ENCODE peak calls at places on chromosomes 11 and 22, in ten cellular contexts. H is fibroblast of the aortic adventitia, I is cardiac muscle cell, B is endodermal cell, Y is fibroblast of lung, O is heart left ventricle, E is SK-N-SH, G is IMR-90, F is AG10803, L is upper lobe of left lung. S is an unnamed sample.
A peak's percentile ranks its signal among the peaks of the same experiment; 100 is the strongest.

GRCh38 chr11:68841718-68842426 is at the start of gene CPT1A:
- DNase-seq in H (peak; percentile 64), I (peak; percentile 83), B (peak; percentile 87), Y (peak; percentile 68), O (peak; percentile 85), E (peak; percentile 94), G (peak; percentile 66), F (peak; percentile 73), L (peak; percentile 89), S (peak; percentile 77)

GRCh38 chr11:96141649-96142048 is 201.3 kb downstream of the MAML2 start:
- DNase-seq in H (no peak), I (no peak), B (no peak), Y (no peak), O (no peak), E (no peak), G (no peak), F (no peak), L (no peak), S (no peak)

GRCh38 chr22:31605851-31606585 is 56.0 kb downstream of the PISD start:
- DNase-seq in H (no peak), I (no peak), B (no peak), Y (no peak), O (no peak), E (no peak), G (no peak), F (no peak), L (no peak), S (no peak)

GRCh38 chr11:50192743-50193142 is 160.1 kb downstream of the OR4C45 start:
- DNase-seq in H (no peak), I (no peak), B (no peak), Y (no peak), O (no peak), E (no peak), G (no peak), F (no peak), L (no peak), S (no peak)

GRCh38 chr11:134034496-134035381 is 34.1 kb upstream of the JAM3 start:
- DNase-seq in H (no peak), I (no peak), B (no peak), Y (no peak), O (peak; percentile 46), E (no peak), G (no peak), F (no peak), L (no peak), S (no peak)

GRCh38 chr11:68843052-68843561 is 1.4 kb upstream of the CPT1A start:
- DNase-seq in H (peak; percentile 39), I (peak; percentile 66), B (peak; percentile 71), Y (peak; percentile 43), O (no peak), E (no peak), G (peak; percentile 29), F (peak; percentile 41), L (peak; percentile 35), S (peak; percentile 60)

GRCh38 chr11:117309310-117309709 is 6.7 kb downstream of the BACE1 start:
- DNase-seq in H (no peak), I (no peak), B (no peak), Y (no peak), O (no peak), E (no peak), G (no peak), F (no peak), L (no peak), S (no peak)

GRCh38 chr11:35261197-35261596 is 122.2 kb downstream of the CD44 start:
- DNase-seq in H (no peak), I (no peak), B (no peak), Y (no peak), O (no peak), E (peak; percentile 20), G (no peak), F (no peak), L (no peak), S (no peak)

GRCh38 chr11:35402751-35403454 is 16.5 kb downstream of the SLC1A2 start:
- DNase-seq in H (no peak), I (no peak), B (no peak), Y (no peak), O (no peak), E (no peak), G (no peak), F (no peak), L (no peak), S (no peak)

GRCh38 chr22:29621761-29622526 is 18.5 kb downstream of the NF2 start:
- DNase-seq in H (peak; percentile 94), I (peak; percentile 81), B (no peak), Y (peak; percentile 84), O (no peak), E (no peak), G (peak; percentile 97), F (peak; percentile 97), L (no peak), S (no peak)

GRCh38 chr22:19120829-19121630 is 1.2 kb downstream of the DGCR2 start:
- DNase-seq in H (peak; percentile 32), I (no peak), B (peak; percentile 81), Y (no peak), O (no peak), E (no peak), G (peak; percentile 33), F (peak; percentile 37), L (peak; percentile 82), S (no peak)

GRCh38 chr22:49929553-49929979 is 11.1 kb downstream of the CRELD2 start:
- DNase-seq in H (peak; percentile 21), I (peak; percentile 53), B (peak; percentile 90), Y (no peak), O (peak; percentile 57), E (peak; percentile 97), G (no peak), F (no peak), L (peak; percentile 76), S (peak; percentile 75)

DNA sequence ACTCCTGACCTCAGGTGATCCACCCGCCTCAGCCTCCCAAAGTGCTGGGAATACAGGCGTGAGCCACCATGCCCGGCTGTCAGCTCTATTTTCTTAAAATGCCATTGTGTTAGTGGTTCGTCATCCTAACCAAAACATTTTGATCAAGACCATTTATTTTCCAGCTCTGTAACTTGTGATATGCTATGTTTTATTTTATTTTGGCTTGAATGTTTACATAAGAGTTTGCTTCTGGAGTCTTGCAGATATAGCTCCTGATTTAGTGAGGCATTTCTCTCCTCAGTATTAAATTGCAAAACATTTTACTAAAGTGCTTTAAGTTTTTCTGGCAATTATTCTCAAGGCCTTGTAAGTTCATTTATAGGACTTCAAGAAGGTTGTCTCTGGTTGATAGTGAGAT is 4.4 kb downstream of the EP300 start:
- DNase-seq in H (no peak), I (no peak), B (no peak), Y (peak; percentile 37), O (no peak), E (no peak), G (peak; percentile 33), F (no peak), L (no peak), S (no peak)
- H3K4me3 ChIP-seq in H (no peak overlapping the region), I (no peak overlapping the region), B (peak overlapping the region; percentile 98), Y (no peak overlapping the region), O (no peak overlapping the region), E (no peak overlapping the region), G (no peak overlapping the region), F (no peak overlapping the region), L (no peak overlapping the region), S (no peak overlapping the region)

GRCh38 chr11:110069158-110069737 is 23.9 kb upstream of the ZC3H12C start:
- DNase-seq in H (peak; percentile 82), I (peak; percentile 78), B (no peak), Y (peak; percentile 81), O (peak; percentile 65), E (no peak), G (peak; percentile 88), F (peak; percentile 66), L (peak; percentile 66), S (peak; percentile 37)
- TF ChIP-seq CTCF in H (no peak), I (no peak), B (no peak), Y (no peak), O (no peak), E (no peak), G (no peak), F (no peak), L (no peak), S (no peak)

DNA sequence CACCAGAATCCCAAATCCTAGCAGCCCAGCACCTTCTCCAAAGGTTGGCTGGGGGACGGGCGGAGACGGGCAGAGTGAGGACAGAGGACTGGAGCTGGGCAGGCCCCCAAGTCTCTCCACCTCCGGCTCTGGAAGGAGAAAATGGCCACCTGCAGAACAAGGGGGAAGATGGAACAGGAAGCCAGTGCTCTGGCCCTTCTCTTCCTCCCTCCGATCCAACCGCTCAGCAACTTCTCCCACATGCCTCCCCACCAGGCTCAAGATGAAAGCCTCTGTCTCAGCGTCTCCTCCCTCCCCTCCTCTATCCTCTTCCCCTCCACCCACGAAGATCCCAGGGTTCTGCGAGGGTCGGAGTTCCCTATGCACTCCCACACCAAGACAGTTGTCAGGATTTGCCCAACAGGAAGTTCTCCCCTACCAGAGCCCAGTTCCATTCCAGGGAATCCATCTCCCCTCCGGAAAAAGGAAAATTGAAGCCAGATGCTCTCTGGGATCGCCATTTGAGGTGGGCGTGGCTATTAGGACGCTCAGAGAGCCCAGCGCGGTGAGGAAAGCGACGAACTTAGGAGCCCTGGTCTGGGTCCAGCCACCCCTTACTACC is 20.0 kb downstream of the ADA2 start:
- DNase-seq in H (peak; percentile 78), I (peak; percentile 84), B (peak; percentile 90), Y (peak; percentile 50), O (peak; percentile 69), E (peak; percentile 77), G (peak; percentile 16), F (peak; percentile 80), L (no peak), S (no peak)
- H3K4me3 ChIP-seq in H (peak overlapping the region; percentile 51), I (no peak overlapping the region), B (peak overlapping the region; percentile 72), Y (peak overlapping the region; percentile 1), O (peak overlapping the region; percentile 57), E (peak overlapping the region; percentile 23), G (no peak overlapping the region), F (peak overlapping the region; percentile 49), L (no peak overlapping the region), S (no peak overlapping the region)

GRCh38 chr11:6505577-6506240 is 8.6 kb downstream of the DNHD1 start:
- DNase-seq in H (peak; percentile 73), I (peak; percentile 76), B (no peak), Y (peak; percentile 74), O (no peak), E (peak; percentile 62), G (peak; percentile 75), F (peak; percentile 77), L (no peak), S (peak; percentile 42)
- TF ChIP-seq CTCF in H (peak; percentile 66), I (peak; percentile 71), B (peak; percentile 87), Y (peak; percentile 69), O (peak; percentile 73), E (peak; percentile 76), G (peak; percentile 67), F (peak; percentile 79), L (peak; percentile 72), S (peak; percentile 67)

DNA sequence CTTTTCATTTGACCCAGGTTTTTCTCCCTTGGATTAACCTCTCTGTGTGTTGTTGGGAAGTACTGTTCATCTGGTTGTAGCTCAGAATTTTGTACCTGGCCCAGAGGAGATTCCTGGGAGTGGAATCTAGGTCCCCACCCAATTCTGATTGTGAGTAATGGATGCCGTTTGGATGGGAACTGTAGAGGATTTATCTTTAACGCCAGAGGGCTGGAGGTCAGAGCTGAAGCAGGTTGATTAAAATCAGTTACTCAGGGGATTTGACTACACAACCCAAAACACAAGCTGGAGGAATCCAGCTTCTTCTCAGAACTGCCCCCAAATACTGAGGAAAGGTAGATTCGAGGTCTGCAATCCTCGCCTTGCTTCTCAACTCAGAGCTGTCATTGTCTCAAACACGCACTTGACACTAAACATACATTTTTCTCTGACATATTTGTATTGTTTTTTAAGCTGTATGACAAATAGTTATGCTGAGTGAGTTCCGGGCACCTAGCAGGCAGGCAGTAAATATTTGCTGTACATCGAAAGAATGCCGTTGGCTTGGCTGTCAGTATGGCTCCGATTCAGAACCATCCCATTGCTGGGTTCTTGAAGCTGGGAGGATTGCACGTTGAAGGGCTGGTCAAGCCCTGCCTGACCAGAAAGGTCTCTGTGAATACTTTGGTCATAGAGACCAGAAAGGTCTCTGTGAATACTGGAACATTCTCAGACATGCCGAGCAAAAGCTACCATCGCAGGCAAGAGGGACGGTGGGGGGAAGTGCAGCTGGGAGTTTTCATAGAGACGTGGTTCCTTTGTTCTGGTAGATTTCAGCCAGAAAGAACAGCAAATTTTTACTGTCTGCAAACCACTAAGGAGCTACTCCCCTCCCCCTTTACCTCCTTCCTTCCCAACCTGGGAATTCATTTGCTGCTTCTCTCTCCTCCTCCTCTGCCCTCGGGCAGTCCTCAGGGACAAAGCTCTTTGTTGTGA is 202.0 kb upstream of the SORL1-AS1 start:
- DNase-seq in H (peak; percentile 72), I (peak; percentile 63), B (no peak), Y (no peak), O (no peak), E (no peak), G (peak; percentile 25), F (peak; percentile 77), L (no peak), S (no peak)
- H3K4me3 ChIP-seq in H (peak overlapping the region; percentile 64), I (peak overlapping the region; percentile 21), B (peak overlapping the region; percentile 78), Y (peak overlapping the region; percentile 40), O (peak overlapping the region; percentile 56), E (peak overlapping the region; percentile 71), G (peak overlapping the region; percentile 28), F (peak overlapping the region; percentile 58), L (no peak overlapping the region), S (no peak overlapping the region)